ENCODE peak calls at places on chromosome X, in seven cellular contexts. N is IMR-90, S is sigmoid colon, V is Panc1, K is ovary, E is stomach, U is A549. O is an unnamed sample. For H3K4me1, the result is how much of the 10 kb centered on the place peaks cover.

GRCh38 chrX:8820910-8821527 is 19.8 kb upstream of the FAM9A start:
- DNase-seq in N (peak), S (no peak), V (no peak), K (no peak), E (no peak), U (no peak), O (no peak)

GRCh38 chrX:42783456-42783855 is 5.5 kb upstream of the PPP1R2C start:
- DNase-seq in N (no peak), S (no peak), V (no peak), K (no peak), E (no peak), U (no peak), O (no peak)

GRCh38 chrX:56812515-56813105 is 83.6 kb downstream of the NBDY start:
- DNase-seq in N (no peak), S (no peak), V (no peak), K (no peak), E (no peak), U (no peak), O (no peak)

GRCh38 chrX:46380148-46380752 is 165.0 kb downstream of the ZNF674 start:
- DNase-seq in N (no peak), S (no peak), V (no peak), K (no peak), E (no peak), U (no peak), O (no peak)

GRCh38 chrX:54920610-54921426 is at the start of gene TRO:
- DNase-seq in N (peak), S (no peak), V (no peak), K (no peak), E (no peak), U (no peak), O (no peak)

GRCh38 chrX:100376581-100376980 is 33.5 kb downstream of the PCDH19 start:
- DNase-seq in N (peak), S (no peak), V (no peak), K (no peak), E (no peak), U (no peak), O (no peak)

GRCh38 chrX:96770315-96770714 is 85.7 kb downstream of the DIAPH2 start:
- DNase-seq in N (peak), S (no peak), V (no peak), K (no peak), E (no peak), U (peak), O (no peak)

GRCh38 chrX:49184294-49185061 is 1.7 kb downstream of the PRICKLE3 start:
- DNase-seq in N (peak), S (peak), V (peak), K (peak), E (peak), U (peak), O (peak)

GRCh38 chrX:2693526-2694002 is 2.5 kb downstream of the CD99 start:
- DNase-seq in N (no peak), S (no peak), V (no peak), K (no peak), E (no peak), U (no peak), O (no peak)

GRCh38 chrX:72030431-72030830 is 101.3 kb downstream of the RTL5 start:
- DNase-seq in N (no peak), S (peak), V (no peak), K (no peak), E (no peak), U (no peak), O (no peak)

GRCh38 chrX:21375795-21376069 is 1.5 kb downstream of the CNKSR2 start:
- DNase-seq in N (no peak), S (no peak), V (no peak), K (no peak), E (no peak), U (peak), O (no peak)

GRCh38 chrX:8897259-8897658 is 96.1 kb upstream of the FAM9A start:
- DNase-seq in N (peak), S (no peak), V (no peak), K (no peak), E (no peak), U (no peak), O (no peak)

GRCh38 chrX:105328773-105329172 is 108.3 kb upstream of the TEX13A start:
- DNase-seq in N (no peak), S (no peak), V (no peak), K (no peak), E (no peak), U (no peak), O (no peak)

GRCh38 chrX:6021316-6022091 is 207.2 kb downstream of the NLGN4X start:
- DNase-seq in N (peak), S (no peak), V (peak), K (peak), E (peak), U (no peak), O (no peak)

GRCh38 chrX:115499112-115499805 is 61.7 kb upstream of the PLS3 start:
- DNase-seq in N (no peak), S (no peak), V (no peak), K (no peak), E (no peak), U (no peak), O (no peak)

GRCh38 chrX:418927-419729 is 32.4 kb upstream of the PPP2R3B start:
- DNase-seq in N (no peak), S (peak), V (no peak), K (no peak), E (no peak), U (no peak), O (no peak)

GRCh38 chrX:135340827-135341226 is 31.5 kb downstream of the ETDC start:
- DNase-seq in N (peak), S (no peak), V (no peak), K (no peak), E (no peak), U (no peak), O (no peak)

GRCh38 chrX:139766545-139766983 is 58.6 kb upstream of the MCF2 start:
- DNase-seq in N (no peak), S (no peak), V (no peak), K (no peak), E (no peak), U (no peak), O (no peak)

GRCh38 chrX:47664737-47665136 is 5.8 kb upstream of the UXT start:
- DNase-seq in N (peak), S (no peak), V (no peak), K (no peak), E (no peak), U (no peak), O (no peak)

GRCh38 chrX:104568304-104568915 is 2.4 kb downstream of the IL1RAPL2 start:
- DNase-seq in N (no peak), S (no peak), V (no peak), K (no peak), E (no peak), U (no peak), O (no peak)

GRCh38 chrX:48695925-48696300 is 621 bp upstream of the SUV39H1 start:
- DNase-seq in N (no peak), S (no peak), V (no peak), K (no peak), E (no peak), U (peak), O (no peak)

GRCh38 chrX:57905141-57905540 is 5.1 kb downstream of the ZXDA start:
- DNase-seq in N (peak), S (no peak), V (no peak), K (no peak), E (no peak), U (no peak), O (no peak)

GRCh38 chrX:133444952-133445831 is 29.9 kb upstream of the GPC4 start:
- DNase-seq in N (no peak), S (no peak), V (no peak), K (no peak), E (no peak), U (peak), O (no peak)

GRCh38 chrX:45435481-45435880 is 234.8 kb upstream of the DIPK2B start:
- DNase-seq in N (no peak), S (no peak), V (no peak), K (no peak), E (no peak), U (no peak), O (no peak)

GRCh38 chrX:141714680-141715079 is 16.1 kb upstream of the SPANXD start:
- DNase-seq in N (no peak), S (no peak), V (no peak), K (no peak), E (no peak), U (no peak), O (no peak)

GRCh38 chrX:21885568-21885967 is 29.8 kb downstream of the YY2 start:
- DNase-seq in N (peak), S (no peak), V (no peak), K (no peak), E (no peak), U (no peak), O (no peak)

GRCh38 chrX:12979011-12979629 is 4.2 kb downstream of the TMSB4X start:
- DNase-seq in N (no peak), S (no peak), V (no peak), K (no peak), E (no peak), U (no peak), O (no peak)

GRCh38 chrX:152936306-152936705 is 38.4 kb downstream of the ZNF185 start:
- DNase-seq in N (no peak), S (peak), V (no peak), K (no peak), E (no peak), U (no peak), O (no peak)

GRCh38 chrX:29506729-29507128 is 708.6 kb upstream of the MAGEB2 start:
- DNase-seq in N (no peak), S (no peak), V (no peak), K (no peak), E (no peak), U (no peak), O (no peak)

GRCh38 chrX:110563276-110563675 is 204.6 kb downstream of the RTL9 start:
- DNase-seq in N (no peak), S (no peak), V (no peak), K (no peak), E (no peak), U (no peak), O (no peak)

GRCh38 chrX:152600853-152601635 is 36.7 kb upstream of the GABRQ start:
- DNase-seq in N (no peak), S (no peak), V (no peak), K (no peak), E (no peak), U (no peak), O (no peak)

GRCh38 chrX:25531096-25531495 is 515.3 kb upstream of the ARX start:
- DNase-seq in N (peak), S (no peak), V (no peak), K (no peak), E (no peak), U (no peak), O (no peak)

GRCh38 chrX:152259150-152259549 is 120.8 kb upstream of the MAGEA10 start:
- DNase-seq in N (no peak), S (no peak), V (no peak), K (no peak), E (no peak), U (no peak), O (no peak)

GRCh38 chrX:101377542-101377941 is 8.4 kb downstream of the BTK start:
- DNase-seq in N (no peak), S (no peak), V (no peak), K (no peak), E (no peak), U (no peak), O (no peak)

GRCh38 chrX:130091976-130092522 is 18.2 kb downstream of the ELF4 start:
- DNase-seq in N (no peak), S (no peak), V (no peak), K (no peak), E (peak), U (no peak), O (no peak)

GRCh38 chrX:123918106-123918721 is 43.3 kb upstream of the STAG2 start:
- DNase-seq in N (no peak), S (no peak), V (no peak), K (no peak), E (no peak), U (no peak), O (no peak)

GRCh38 chrX:71991164-71991563 is 80.5 kb downstream of the NHSL2 start:
- DNase-seq in N (no peak), S (no peak), V (no peak), K (no peak), E (no peak), U (no peak), O (no peak)

DNA sequence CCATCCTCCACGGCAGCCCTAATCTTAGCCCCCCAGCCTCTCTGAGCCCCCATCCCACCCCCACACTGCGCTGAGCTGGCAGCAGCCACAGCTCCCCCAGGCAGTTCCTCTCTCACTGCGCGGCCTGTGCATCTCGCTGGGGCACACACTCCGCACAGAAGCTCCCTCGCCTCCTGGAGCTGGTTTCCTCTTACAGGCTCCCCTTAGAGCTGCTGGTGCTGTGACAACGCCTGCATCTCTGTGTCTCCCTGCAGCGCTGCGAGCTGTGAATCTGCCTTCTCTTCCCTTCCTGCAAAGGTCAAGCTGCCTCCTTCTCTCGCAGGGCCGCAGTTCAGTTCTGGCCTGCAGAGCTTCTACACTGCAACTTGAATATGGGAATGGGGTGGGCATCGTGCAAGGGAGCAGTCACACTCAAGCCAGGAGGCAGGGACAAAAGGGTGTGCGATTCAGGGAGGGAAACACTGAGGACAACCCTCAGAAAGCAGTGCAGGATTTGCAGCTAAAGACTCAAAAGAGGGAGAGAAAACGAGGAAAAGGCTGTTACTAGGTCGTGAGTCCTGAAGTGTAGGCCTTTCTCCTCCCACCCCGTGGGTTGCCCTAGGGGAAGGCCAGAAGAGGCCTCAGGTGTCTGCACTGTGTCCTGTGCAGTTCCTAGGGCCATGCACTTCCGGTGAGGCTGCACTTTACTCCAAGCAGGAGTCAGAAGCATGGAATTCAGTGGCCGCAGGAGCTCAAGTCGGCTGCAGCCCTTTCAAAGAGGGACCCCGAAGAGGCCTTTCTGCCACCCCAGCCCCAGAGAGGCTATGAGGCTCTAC is 87.0 kb downstream of the BCOR start:
- DNase-seq in N (no peak), S (no peak), V (no peak), K (no peak), E (no peak), U (no peak), O (no peak)
- H3K4me1 ChIP-seq in N (under half), S (under half), V (under half), K (under half), E (under half), U (under half), O (under half)

DNA sequence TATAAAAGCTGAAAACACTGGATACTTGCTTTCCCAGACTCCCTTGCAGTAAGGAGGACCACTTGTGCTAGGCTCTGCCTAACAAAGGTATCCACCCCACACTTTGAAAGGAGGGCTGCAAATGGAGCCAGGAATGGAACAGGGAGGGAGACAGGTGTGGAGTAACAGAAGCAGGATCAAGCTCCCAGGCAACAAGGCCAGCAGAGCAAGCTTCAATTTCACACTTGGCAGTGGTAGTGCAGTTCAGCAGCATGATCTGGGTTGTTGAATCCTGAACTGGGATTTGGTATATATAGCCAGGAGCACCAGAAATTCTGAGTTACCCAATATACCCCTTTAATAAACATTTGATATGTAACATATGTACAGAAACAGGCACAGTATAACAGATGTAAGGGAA is 9.8 kb downstream of the LAMP2 start:
- DNase-seq in N (no peak), S (no peak), V (no peak), K (no peak), E (no peak), U (no peak), O (no peak)
- H3K4me1 ChIP-seq in N (under half), S (under half), V (under half), K (under half), E (under half), U (under half), O (under half)

GRCh38 chrX:78652971-78653822 is 5.9 kb downstream of the RTL3 start:
- DNase-seq in N (peak), S (no peak), V (peak), K (no peak), E (no peak), U (peak), O (no peak)
- H3K4me1 ChIP-seq in N (under half), S (under half), V (under half), K (under half), E (under half), U (under half), O (under half)

GRCh38 chrX:11546917-11547316 is 118.8 kb downstream of the ARHGAP6 start:
- DNase-seq in N (no peak), S (no peak), V (no peak), K (no peak), E (no peak), U (no peak), O (no peak)
- H3K4me1 ChIP-seq in N (under half), S (under half), V (under half), K (under half), E (under half), U (under half), O (under half)

DNA sequence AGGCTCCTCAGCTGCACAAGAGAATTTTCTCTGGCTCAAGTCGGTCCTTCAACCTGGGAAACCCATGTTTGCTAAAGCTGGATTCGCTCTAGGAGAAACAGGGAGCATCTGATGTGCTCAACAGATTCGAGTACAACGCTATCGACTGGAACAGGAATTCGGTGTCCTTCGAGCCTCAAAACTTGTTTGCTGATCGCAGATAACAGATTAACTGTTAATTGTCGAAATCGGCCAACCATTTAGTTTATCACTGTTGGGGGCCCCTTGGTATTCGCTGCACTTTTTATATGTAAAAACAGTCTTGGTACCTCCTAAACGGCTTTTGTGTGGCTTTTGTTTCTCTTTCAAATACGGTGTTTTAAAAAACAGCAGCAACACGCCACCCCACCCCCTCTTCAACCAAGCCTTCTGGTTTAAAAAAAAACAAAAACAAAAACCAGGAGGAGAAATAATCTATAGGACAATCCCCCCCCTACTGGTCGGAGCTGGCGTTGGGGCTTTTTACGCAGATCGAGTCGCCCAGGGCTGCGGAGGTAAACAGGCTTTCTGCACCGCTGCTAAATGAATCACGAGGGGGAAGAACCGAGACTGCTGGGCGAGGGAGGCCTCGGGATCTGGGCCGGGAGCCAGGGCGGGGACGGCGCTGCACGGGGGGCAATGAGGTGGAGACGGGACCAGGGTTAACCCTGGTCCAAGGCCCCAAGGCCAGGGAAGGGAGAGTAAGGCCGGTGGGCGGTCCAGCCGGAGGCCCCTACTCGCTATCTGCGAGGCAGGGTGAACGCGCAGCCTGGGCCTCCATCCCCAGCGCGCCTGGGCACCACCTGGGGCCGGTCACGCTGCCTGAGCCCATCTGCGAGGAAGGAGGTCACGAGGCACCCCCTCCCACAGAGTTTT is 71.7 kb upstream of the BCOR start:
- DNase-seq in N (peak), S (peak), V (peak), K (peak), E (peak), U (peak), O (no peak)
- H3K4me1 ChIP-seq in N (under half), S (half or more), V (under half), K (under half), E (under half), U (under half), O (under half)

DNA sequence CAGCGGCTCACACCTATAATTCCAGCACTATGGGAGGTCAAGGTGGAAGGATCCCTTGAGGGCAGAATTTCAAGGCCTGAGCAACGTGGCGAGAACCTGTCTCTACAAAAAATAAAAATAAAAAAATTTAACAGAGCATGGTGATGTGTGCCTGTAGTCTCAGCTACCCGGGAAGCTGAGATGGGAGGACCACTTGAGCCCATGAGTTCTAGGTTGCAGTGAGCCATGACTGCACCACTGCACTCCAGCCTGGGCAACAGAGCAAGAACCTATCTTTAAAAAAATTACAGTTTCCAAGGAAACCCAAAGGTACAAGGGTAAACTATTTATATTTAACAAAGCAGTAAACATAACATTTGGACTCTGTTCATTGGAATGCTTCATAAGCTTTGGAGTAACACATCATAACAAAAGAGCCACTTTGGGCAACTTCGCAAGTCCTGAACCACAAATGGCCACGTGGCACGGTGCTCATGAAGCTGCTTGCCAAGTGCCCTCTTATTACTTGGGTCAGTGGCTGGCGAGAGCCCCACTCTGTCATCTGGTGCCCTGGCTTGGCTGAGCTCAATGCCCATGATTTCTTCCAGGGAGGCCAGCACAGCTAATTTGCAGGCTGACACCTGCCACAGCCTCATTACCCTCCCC is 165.6 kb downstream of the SH3KBP1 start:
- DNase-seq in N (no peak), S (no peak), V (no peak), K (no peak), E (no peak), U (no peak), O (no peak)
- H3K4me1 ChIP-seq in N (under half), S (under half), V (under half), K (under half), E (under half), U (under half), O (under half)

GRCh38 chrX:154800508-154801207 is 4.6 kb downstream of the MPP1 start:
- DNase-seq in N (no peak), S (no peak), V (no peak), K (no peak), E (no peak), U (no peak), O (no peak)
- H3K4me1 ChIP-seq in N (under half), S (under half), V (half or more), K (under half), E (under half), U (half or more), O (under half)

O was measured in RWPE2.